ENCODE peak calls at places on chromosomes 11 and 22, in six cellular contexts. U, E, T, O, M and B are unnamed samples. For H3K4me1, the result is how much of the 10 kb centered on the place peaks cover.

GRCh38 chr22:43901976-43902643 is 10.3 kb upstream of the PNPLA5 start:
- DNase-seq in U (no peak), E (no peak), T (no peak), O (no peak), M (no peak), B (no peak)

GRCh38 chr11:86678823-86679222 is 6.4 kb upstream of the ME3 start:
- DNase-seq in U (no peak), E (no peak), T (no peak), O (no peak), M (no peak), B (no peak)

GRCh38 chr11:72239296-72239848 is 4.6 kb downstream of the PHOX2A start:
- DNase-seq in U (no peak), E (peak), T (no peak), O (peak), M (no peak), B (no peak)

GRCh38 chr11:34904421-34904950 is 11.7 kb downstream of the APIP start:
- DNase-seq in U (no peak), E (no peak), T (no peak), O (no peak), M (no peak), B (no peak)

GRCh38 chr11:3905080-3905953 is 49.9 kb downstream of the STIM1 start:
- DNase-seq in U (no peak), E (peak), T (peak), O (no peak), M (no peak), B (no peak)

GRCh38 chr11:66268953-66269906 is 791 bp downstream of the RAB1B start:
- DNase-seq in U (no peak), E (no peak), T (no peak), O (no peak), M (no peak), B (no peak)

GRCh38 chr11:16902979-16903378 is 111.2 kb downstream of the PLEKHA7 start:
- DNase-seq in U (no peak), E (no peak), T (no peak), O (no peak), M (no peak), B (no peak)

GRCh38 chr22:27113211-27114030 is 456.0 kb downstream of the MIAT start:
- DNase-seq in U (no peak), E (peak), T (no peak), O (peak), M (peak), B (no peak)

GRCh38 chr11:65743928-65744698 is 23.5 kb upstream of the RNASEH2C start:
- DNase-seq in U (no peak), E (peak), T (no peak), O (no peak), M (no peak), B (no peak)

GRCh38 chr11:57763568-57763967 is 2.0 kb downstream of the CTNND1 start:
- DNase-seq in U (no peak), E (peak), T (no peak), O (no peak), M (no peak), B (no peak)

GRCh38 chr11:62719302-62719978 is 7.8 kb downstream of the HNRNPUL2 start:
- DNase-seq in U (no peak), E (no peak), T (no peak), O (no peak), M (no peak), B (no peak)

GRCh38 chr22:28001171-28001835 is 82.2 kb upstream of the PITPNB start:
- DNase-seq in U (no peak), E (no peak), T (no peak), O (no peak), M (no peak), B (no peak)

GRCh38 chr11:94507485-94507884 is 4.8 kb upstream of the C11orf97 start:
- DNase-seq in U (no peak), E (no peak), T (no peak), O (no peak), M (no peak), B (no peak)

DNA sequence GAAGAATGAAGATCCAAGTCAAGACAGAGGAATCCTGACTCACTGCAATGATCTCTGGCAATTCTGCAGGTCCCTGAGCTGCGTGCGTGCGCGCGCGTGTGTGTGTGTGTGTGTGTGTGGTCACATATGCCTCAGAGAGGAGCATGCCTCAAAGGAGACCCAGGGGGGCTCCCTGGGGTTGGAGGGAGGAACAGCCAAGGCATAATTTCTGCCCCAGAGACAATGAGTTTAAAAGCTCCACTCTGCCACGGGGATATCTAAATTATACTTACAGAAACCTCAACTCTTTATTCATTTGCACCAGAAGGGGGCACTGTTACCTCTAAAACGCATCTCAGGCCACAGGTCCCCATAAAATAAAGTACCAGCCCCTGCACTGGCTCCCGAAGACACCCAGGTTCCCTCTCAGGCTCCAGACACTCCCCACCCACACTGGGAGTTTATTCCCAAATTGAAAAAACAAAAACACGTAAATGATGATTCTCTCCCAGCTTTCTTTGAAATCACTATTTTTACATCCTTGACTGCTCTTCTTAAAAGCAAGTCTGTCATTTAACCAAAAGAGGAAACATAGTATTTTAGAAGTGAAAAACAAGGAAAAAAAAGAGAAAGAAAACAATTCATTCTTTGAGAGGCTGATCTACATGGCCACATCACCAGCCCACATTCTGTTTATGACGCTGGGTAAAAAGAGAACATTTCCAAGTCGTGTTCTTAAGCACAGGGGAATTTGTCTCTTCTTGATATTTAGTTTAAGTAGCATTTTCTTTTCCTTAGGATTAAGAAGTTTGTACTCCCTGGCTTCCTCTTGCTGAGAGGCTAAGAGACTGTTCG is 400.9 kb downstream of the LARGE1 start:
- DNase-seq in U (no peak), E (peak), T (no peak), O (no peak), M (no peak), B (no peak)
- H3K4me3 ChIP-seq in U (no peak), E (no peak), T (no peak), O (no peak), M (no peak), B (no peak)

GRCh38 chr11:114218508-114218907 is 77.7 kb upstream of the NNMT start:
- DNase-seq in U (no peak), E (no peak), T (no peak), O (no peak), M (no peak), B (no peak)
- H3K4me1 ChIP-seq in U (under half), E (under half), T (under half), O (under half), M (under half), B (half or more)

GRCh38 chr11:124440608-124441007 is 4.9 kb downstream of the OR8B8 start:
- DNase-seq in U (no peak), E (no peak), T (no peak), O (no peak), M (no peak), B (no peak)
- TF ChIP-seq CTCF in U (no peak), E (no peak), T (no peak), O (no peak), M (no peak), B (no peak)

GRCh38 chr22:17921871-17922821 is 102.2 kb downstream of the MICAL3 start:
- DNase-seq in U (no peak), E (peak), T (no peak), O (no peak), M (no peak), B (no peak)
- H3K4me3 ChIP-seq in U (no peak), E (no peak), T (no peak), O (no peak), M (no peak), B (no peak)

GRCh38 chr11:31809857-31810778 is 1.0 kb downstream of the PAX6 start:
- DNase-seq in U (no peak), E (no peak), T (no peak), O (peak), M (peak), B (peak)
- H3K4me1 ChIP-seq in U (under half), E (under half), T (half or more), O (half or more), M (under half), B (half or more)

DNA sequence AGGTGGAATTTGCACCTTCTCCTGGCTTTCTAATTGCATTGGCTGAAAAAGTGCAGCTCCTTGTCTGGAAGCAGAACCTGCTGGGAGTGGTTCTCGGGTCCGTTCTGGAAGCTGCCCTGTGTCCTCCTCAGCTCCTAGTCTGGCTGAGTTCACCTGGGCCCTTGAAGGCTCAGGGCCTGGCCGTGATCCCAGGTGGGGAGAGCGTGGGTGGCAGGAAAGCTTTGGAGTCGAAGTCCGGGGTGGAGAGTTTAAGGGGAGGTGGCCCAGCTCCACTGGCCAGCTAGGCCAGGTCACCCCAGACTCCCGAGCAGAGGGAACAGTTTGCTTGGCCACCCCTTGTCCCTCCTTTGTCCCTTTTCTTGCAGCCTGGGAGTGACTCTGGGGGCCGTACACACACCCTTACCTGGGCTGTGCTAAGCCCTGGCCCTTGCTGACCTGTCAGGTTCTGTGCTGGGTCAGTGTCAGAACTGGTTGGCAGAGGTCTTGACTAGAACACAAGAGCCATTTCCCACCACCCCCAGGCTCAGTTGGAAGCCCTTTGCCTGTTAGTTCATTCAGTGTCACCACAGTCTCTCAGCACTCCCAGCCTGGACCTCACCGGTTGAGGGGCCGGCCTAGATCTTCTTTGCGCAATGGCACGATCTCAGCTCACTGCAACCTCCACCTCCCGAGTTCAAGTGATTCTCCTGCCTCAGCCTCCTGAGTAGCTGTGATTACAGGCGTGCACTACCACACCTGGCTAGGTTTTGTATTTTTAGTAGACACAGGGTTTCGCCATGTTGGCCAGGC is 37.3 kb downstream of the LRP5 start:
- DNase-seq in U (no peak), E (no peak), T (no peak), O (no peak), M (no peak), B (no peak)
- TF ChIP-seq CTCF in U (no peak), E (no peak), T (no peak), O (no peak), M (no peak), B (no peak)

DNA sequence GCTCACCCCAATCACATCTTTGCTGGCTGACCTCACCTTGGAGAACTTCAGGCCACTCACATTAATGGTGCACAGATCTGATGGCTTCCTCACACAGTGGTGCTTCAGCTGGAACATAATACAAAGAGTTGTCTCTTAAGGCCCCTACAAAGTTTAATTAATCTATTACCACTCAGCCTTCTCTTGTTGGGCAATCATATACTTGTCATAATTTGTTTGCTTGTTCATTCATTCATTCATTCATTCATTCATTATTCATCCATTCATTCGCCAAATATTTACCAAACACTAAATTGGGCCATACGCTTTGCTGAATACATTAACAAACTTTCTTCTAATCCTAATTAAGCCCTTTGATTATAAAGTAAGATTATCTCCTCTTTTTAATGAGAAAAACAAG is 15.1 kb downstream of the XRRA1 start:
- DNase-seq in U (no peak), E (no peak), T (no peak), O (no peak), M (no peak), B (no peak)
- H3K4me3 ChIP-seq in U (no peak), E (no peak), T (no peak), O (no peak), M (no peak), B (no peak)